ENCODE peak calls at places on chromosomes 13 and 19, in ten cellular contexts. L is myocyte; X is ascending aorta; P is posterior cingulate gyrus; J is keratinocyte; E is SHP77 treated with DMSO at 0.1 percent for 48 hours; U is activated T-cell treated with anti-CD3 and anti-CD28 coated beads for 24 hours; F is stimulated activated CD8-positive, alpha-beta memory T cell treated with anti-CD3 and anti-CD28 coated beads, Interleukin-4, amount 100 ng/mL, for 4 hours; S is substantia nigra; N is COR-L47. W is an unnamed sample.
A peak's percentile ranks its signal among the peaks of the same experiment; 100 is the strongest.

GRCh38 chr13:28199089-28199488 is 60.7 kb downstream of the PAN3 start:
- DNase-seq in S (no peak), P (no peak), X (no peak), U (no peak), N (no peak), F (no peak), E (no peak), J (no peak), L (no peak), W (no peak)

GRCh38 chr19:33055718-33056117 is 9.0 kb downstream of the RHPN2 start:
- DNase-seq in N (no peak), J (no peak), E (no peak), P (no peak), S (no peak), U (no peak), F (no peak), X (no peak), L (no peak), W (no peak)

GRCh38 chr19:39038098-39038497 is 5.7 kb upstream of the FBXO27 start:
- DNase-seq in L (peak; percentile 57), U (no peak), P (peak; percentile 19), S (no peak), E (no peak), N (no peak), J (no peak), X (no peak), F (no peak), W (no peak)

GRCh38 chr13:60001892-60002291 is 161.8 kb downstream of the DIAPH3 start:
- DNase-seq in S (no peak), E (no peak), L (no peak), X (no peak), J (no peak), F (no peak), P (no peak), U (no peak), N (no peak), W (no peak)

GRCh38 chr19:18985257-18985656 is 44.2 kb upstream of the HOMER3 start:
- DNase-seq in J (no peak), U (no peak), P (no peak), X (no peak), N (no peak), E (no peak), L (no peak), S (no peak), F (no peak), W (no peak)

GRCh38 chr19:1773173-1773572 is 19.9 kb downstream of the ONECUT3 start:
- DNase-seq in J (peak; percentile 95), N (no peak), U (no peak), P (no peak), E (no peak), S (no peak), L (peak; percentile 76), X (no peak), F (no peak), W (no peak)

GRCh38 chr19:46180701-46181385 is 32.8 kb downstream of the IGFL2 start:
- DNase-seq in F (no peak), P (no peak), E (no peak), S (no peak), X (no peak), L (no peak), J (no peak), N (no peak), U (no peak), W (no peak)

GRCh38 chr13:63026285-63026797 is 1610.7 kb upstream of the PCDH20 start:
- DNase-seq in X (no peak), E (no peak), S (no peak), F (no peak), U (no peak), P (no peak), N (no peak), J (no peak), L (no peak), W (no peak)

GRCh38 chr13:77113496-77113895 is 86.5 kb upstream of the FBXL3 start:
- DNase-seq in L (peak; percentile 6), E (no peak), X (no peak), U (no peak), P (no peak), J (no peak), F (no peak), S (no peak), N (no peak), W (no peak)

GRCh38 chr19:34879563-34879962 is 47.1 kb upstream of the ZNF30 start:
- DNase-seq in P (no peak), X (no peak), U (no peak), S (no peak), J (no peak), L (no peak), F (no peak), N (no peak), E (no peak), W (no peak)

GRCh38 chr19:44767295-44768180 is 10.2 kb upstream of the CBLC start:
- DNase-seq in P (no peak), N (no peak), J (no peak), L (no peak), U (no peak), F (no peak), X (no peak), S (no peak), E (no peak), W (no peak)

GRCh38 chr13:73722120-73722519 is 412.1 kb downstream of the KLF12 start:
- DNase-seq in S (no peak), E (no peak), U (no peak), J (peak; percentile 62), N (peak; percentile 14), X (no peak), F (no peak), L (peak; percentile 60), P (no peak), W (no peak)

GRCh38 chr13:29901714-29902631 is 51.6 kb upstream of the UBL3 start:
- DNase-seq in S (no peak), E (no peak), U (peak; percentile 15), J (no peak), X (no peak), L (peak; percentile 96), F (no peak), N (no peak), P (no peak), W (no peak)

GRCh38 chr13:25085125-25085742 is 10.7 kb upstream of the PABPC3 start:
- DNase-seq in P (no peak), E (no peak), S (no peak), U (no peak), X (no peak), N (peak; percentile 60), L (peak; percentile 40), J (no peak), F (no peak), W (peak; percentile 4)

GRCh38 chr13:52845766-52846566 is 2.5 kb downstream of the PCDH8 start:
- DNase-seq in S (no peak), P (no peak), N (peak; percentile 59), F (no peak), E (no peak), U (no peak), J (no peak), X (no peak), L (no peak), W (peak; percentile 28)

GRCh38 chr13:61128850-61129645 is 286.6 kb downstream of the PCDH20 start:
- DNase-seq in E (no peak), J (no peak), X (no peak), U (no peak), P (no peak), N (peak; percentile 71), S (no peak), L (no peak), F (no peak), W (no peak)

GRCh38 chr13:108980237-108980636 is 350.8 kb downstream of the MYO16 start:
- DNase-seq in J (no peak), E (peak; percentile 54), L (no peak), U (no peak), N (no peak), P (no peak), S (no peak), X (no peak), F (no peak), W (peak; percentile 91)

GRCh38 chr13:48629282-48629681 is 24.4 kb upstream of the CYSLTR2 start:
- DNase-seq in P (no peak), J (no peak), E (no peak), L (no peak), U (no peak), N (no peak), S (no peak), F (no peak), X (no peak), W (no peak)

GRCh38 chr19:36665832-36666231 is 805 bp downstream of the ZNF461 start:
- DNase-seq in X (no peak), L (no peak), E (no peak), S (no peak), P (no peak), U (no peak), J (no peak), F (no peak), N (no peak), W (no peak)

GRCh38 chr13:27283906-27284523 is 13.4 kb downstream of the RASL11A start:
- DNase-seq in X (no peak), E (no peak), S (no peak), P (no peak), N (peak; percentile 8), L (peak; percentile 63), U (no peak), J (no peak), F (no peak), W (peak; percentile 16)

GRCh38 chr13:106678646-106679045 is 110.7 kb upstream of the ARGLU1 start:
- DNase-seq in U (no peak), E (no peak), F (no peak), L (no peak), X (no peak), N (no peak), P (no peak), S (no peak), J (no peak), W (no peak)

GRCh38 chr19:36081894-36082293 is 27.2 kb downstream of the WDR62 start:
- DNase-seq in U (no peak), J (no peak), E (no peak), N (no peak), F (no peak), X (no peak), P (no peak), L (peak; percentile 40), S (no peak), W (no peak)

GRCh38 chr13:23722726-23723453 is 152.7 kb downstream of the TNFRSF19 start:
- DNase-seq in E (no peak), X (no peak), N (no peak), S (no peak), F (no peak), L (no peak), U (no peak), P (no peak), J (no peak), W (no peak)

GRCh38 chr13:73870970-73871935 is 263.0 kb downstream of the KLF12 start:
- DNase-seq in N (no peak), F (no peak), L (peak; percentile 77), S (no peak), U (no peak), P (no peak), E (no peak), J (no peak), X (no peak), W (no peak)

GRCh38 chr13:114113961-114114360 is 18.5 kb downstream of the RASA3 start:
- DNase-seq in N (no peak), J (no peak), U (no peak), F (no peak), L (no peak), P (no peak), S (no peak), X (no peak), E (no peak), W (no peak)

GRCh38 chr19:41364546-41365391 is 820 bp upstream of the B9D2 start:
- DNase-seq in X (no peak), P (no peak), J (no peak), S (no peak), U (no peak), L (no peak), F (no peak), E (no peak), N (no peak), W (no peak)

GRCh38 chr13:66926851-66927524 is 303.1 kb downstream of the PCDH9 start:
- DNase-seq in P (no peak), L (no peak), J (peak; percentile 45), U (no peak), S (no peak), X (no peak), N (no peak), F (no peak), E (peak; percentile 58), W (no peak)

GRCh38 chr13:27830010-27830409 is 37.7 kb downstream of the GSX1 start:
- DNase-seq in S (no peak), L (no peak), F (peak; percentile 31), N (peak; percentile 28), X (no peak), U (peak; percentile 41), J (no peak), E (peak; percentile 32), P (no peak), W (no peak)

W was measured in NCI-H1092.